ENCODE peak calls at places on chromosomes 13 and 19, in five cellular contexts. One of them, this sample, is unnamed. For H4K20me1 and H3F3A, the result is how much of the 10 kb centered on the place peaks cover.

GRCh38 chr13:71005919-71006318 is 861.1 kb downstream of the DACH1 start:
- DNase-seq in GM23248: no peak
- DNase-seq in SK-N-SH: no peak
- DNase-seq in MM.1S: no peak
- DNase-seq in GM23338: no peak
- DNase-seq in this sample: no peak

GRCh38 chr13:51249767-51250741 is 27.9 kb downstream of the FAM124A start:
- DNase-seq in SK-N-SH: peak
- DNase-seq in GM23338: peak
- DNase-seq in GM23248: peak
- DNase-seq in MM.1S: no peak
- DNase-seq in this sample: no peak

GRCh38 chr13:100875392-100876043 is 200.9 kb upstream of the TMTC4 start:
- DNase-seq in MM.1S: no peak
- DNase-seq in SK-N-SH: no peak
- DNase-seq in GM23248: peak
- DNase-seq in GM23338: no peak
- DNase-seq in this sample: peak

GRCh38 chr13:64371045-64371444 is 2859.1 kb downstream of the PCDH9 start:
- DNase-seq in MM.1S: peak
- DNase-seq in GM23338: no peak
- DNase-seq in GM23248: no peak
- DNase-seq in SK-N-SH: no peak
- DNase-seq in this sample: peak

GRCh38 chr13:59352600-59352999 is 811.1 kb downstream of the DIAPH3 start:
- DNase-seq in SK-N-SH: no peak
- DNase-seq in GM23248: no peak
- DNase-seq in MM.1S: no peak
- DNase-seq in GM23338: no peak
- DNase-seq in this sample: no peak

GRCh38 chr19:18202759-18203407 is 959 bp downstream of the RAB3A start:
- DNase-seq in GM23338: peak
- DNase-seq in SK-N-SH: peak
- DNase-seq in GM23248: peak
- DNase-seq in MM.1S: peak
- DNase-seq in this sample: peak

GRCh38 chr19:55642153-55643002 is 1.1 kb upstream of the ZNF581 start:
- DNase-seq in SK-N-SH: peak
- DNase-seq in MM.1S: peak
- DNase-seq in GM23248: peak
- DNase-seq in GM23338: no peak
- DNase-seq in this sample: peak

GRCh38 chr19:4338441-4339350 is at the start of gene STAP2:
- DNase-seq in GM23248: no peak
- DNase-seq in SK-N-SH: no peak
- DNase-seq in MM.1S: peak
- DNase-seq in GM23338: peak
- DNase-seq in this sample: peak

GRCh38 chr19:39498262-39499081 is at the start of gene DLL3:
- DNase-seq in GM23248: peak
- DNase-seq in SK-N-SH: peak
- DNase-seq in GM23338: peak
- DNase-seq in MM.1S: no peak
- DNase-seq in this sample: peak

GRCh38 chr19:1584500-1585242 is 8.0 kb downstream of the MBD3 start:
- DNase-seq in GM23248: no peak
- DNase-seq in MM.1S: no peak
- DNase-seq in GM23338: no peak
- DNase-seq in SK-N-SH: no peak
- DNase-seq in this sample: no peak

GRCh38 chr19:17112700-17113099 is 37.1 kb downstream of the MYO9B start:
- DNase-seq in SK-N-SH: no peak
- DNase-seq in GM23248: no peak
- DNase-seq in MM.1S: no peak
- DNase-seq in GM23338: no peak
- DNase-seq in this sample: no peak

GRCh38 chr19:38900220-38900629 is 456 bp downstream of the NFKBIB start:
- DNase-seq in MM.1S: no peak
- DNase-seq in GM23248: peak
- DNase-seq in GM23338: no peak
- DNase-seq in SK-N-SH: no peak
- DNase-seq in this sample: no peak

GRCh38 chr13:31310781-31311180 is 111.0 kb downstream of the B3GLCT start:
- DNase-seq in GM23338: no peak
- DNase-seq in MM.1S: no peak
- DNase-seq in GM23248: no peak
- DNase-seq in SK-N-SH: no peak
- DNase-seq in this sample: no peak

GRCh38 chr13:73429691-73430090 is 370.9 kb downstream of the KLF5 start:
- DNase-seq in GM23248: peak
- DNase-seq in MM.1S: no peak
- DNase-seq in SK-N-SH: no peak
- DNase-seq in GM23338: no peak
- DNase-seq in this sample: peak

GRCh38 chr13:46314587-46314986 is 72.5 kb downstream of the RUBCNL start:
- DNase-seq in GM23248: no peak
- DNase-seq in MM.1S: no peak
- DNase-seq in SK-N-SH: no peak
- DNase-seq in GM23338: no peak
- DNase-seq in this sample: no peak

GRCh38 chr13:33612641-33613638 is 205.0 kb upstream of the RFC3 start:
- DNase-seq in GM23248: no peak
- DNase-seq in GM23338: no peak
- DNase-seq in MM.1S: no peak
- DNase-seq in SK-N-SH: no peak
- DNase-seq in this sample: no peak

GRCh38 chr13:40624338-40624737 is 42.1 kb downstream of the FOXO1 start:
- DNase-seq in SK-N-SH: peak
- DNase-seq in MM.1S: no peak
- DNase-seq in GM23338: no peak
- DNase-seq in GM23248: peak
- DNase-seq in this sample: no peak

GRCh38 chr13:29499766-29500165 is 95.7 kb downstream of the SLC7A1 start:
- DNase-seq in GM23338: no peak
- DNase-seq in GM23248: no peak
- DNase-seq in SK-N-SH: peak
- DNase-seq in MM.1S: no peak
- DNase-seq in this sample: no peak

GRCh38 chr13:45782327-45783045 is 69.1 kb downstream of the SIAH3 start:
- DNase-seq in GM23248: no peak
- DNase-seq in MM.1S: no peak
- DNase-seq in GM23338: no peak
- DNase-seq in SK-N-SH: no peak
- DNase-seq in this sample: no peak

GRCh38 chr13:59771272-59771671 is 392.5 kb downstream of the DIAPH3 start:
- DNase-seq in SK-N-SH: peak
- DNase-seq in GM23248: peak
- DNase-seq in GM23338: peak
- DNase-seq in MM.1S: no peak
- DNase-seq in this sample: peak

GRCh38 chr13:97212540-97213146 is 9.5 kb upstream of the MBNL2 start:
- DNase-seq in SK-N-SH: no peak
- DNase-seq in MM.1S: peak
- DNase-seq in GM23338: peak
- DNase-seq in GM23248: peak
- DNase-seq in this sample: peak

GRCh38 chr13:85608255-85608829 is 190.9 kb downstream of the SLITRK6 start:
- DNase-seq in SK-N-SH: no peak
- DNase-seq in MM.1S: no peak
- DNase-seq in GM23338: peak
- DNase-seq in GM23248: no peak
- DNase-seq in this sample: no peak

GRCh38 chr19:35142531-35143230 is 374 bp upstream of the FXYD7 start:
- DNase-seq in SK-N-SH: peak
- DNase-seq in GM23248: no peak
- DNase-seq in GM23338: peak
- DNase-seq in MM.1S: peak
- DNase-seq in this sample: peak

GRCh38 chr19:35140898-35141626 is 2.0 kb upstream of the FXYD7 start:
- DNase-seq in GM23338: peak
- DNase-seq in MM.1S: peak
- DNase-seq in SK-N-SH: peak
- DNase-seq in GM23248: peak
- DNase-seq in this sample: peak

GRCh38 chr19:35143231-35143715 is at the start of gene FXYD7:
- DNase-seq in SK-N-SH: peak
- DNase-seq in GM23338: peak
- DNase-seq in GM23248: no peak
- DNase-seq in MM.1S: no peak
- DNase-seq in this sample: no peak

GRCh38 chr19:35140207-35140897 is 1.7 kb downstream of the FXYD1 start:
- DNase-seq in GM23338: no peak
- DNase-seq in GM23248: no peak
- DNase-seq in SK-N-SH: no peak
- DNase-seq in MM.1S: no peak
- DNase-seq in this sample: no peak

DNA sequence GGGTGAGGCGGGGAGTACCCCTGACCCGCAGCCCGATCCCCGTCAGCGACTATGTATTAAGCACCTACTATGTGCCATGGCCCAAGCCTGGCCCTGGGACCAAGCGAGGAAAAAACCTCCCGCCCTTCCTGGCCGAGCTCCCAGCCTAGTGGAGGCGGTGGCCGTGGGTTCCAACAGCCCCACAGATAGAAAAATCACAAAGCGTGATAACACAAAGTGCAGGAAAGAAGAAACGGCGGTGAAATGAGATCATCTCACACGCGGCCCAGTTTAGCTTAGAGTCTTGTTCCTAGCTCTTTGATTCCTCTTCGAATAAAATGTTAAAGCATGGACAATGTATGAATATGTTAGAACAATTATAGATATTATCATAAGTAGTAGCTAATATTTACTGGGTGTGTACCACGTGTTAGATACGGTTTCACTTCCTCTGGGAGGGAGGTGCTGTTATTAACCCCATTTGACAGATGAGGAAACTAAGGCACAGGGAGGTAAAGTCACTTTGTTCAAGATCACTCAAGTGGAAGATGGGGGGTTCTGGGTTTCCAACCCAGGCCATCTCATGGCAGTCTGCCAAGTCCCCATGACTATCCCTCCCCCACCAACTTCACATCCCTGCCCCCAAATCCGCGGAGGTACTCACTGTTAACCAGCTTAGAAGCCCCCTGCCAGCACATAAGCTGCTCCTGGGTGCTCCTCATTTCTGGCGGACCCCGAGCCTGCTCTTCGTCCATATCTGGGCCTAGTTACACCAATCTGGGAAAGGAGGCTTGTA is 1.2 kb upstream of the FXYD7 start:
- DNase-seq in SK-N-SH: no peak
- DNase-seq in GM23338: no peak
- DNase-seq in MM.1S: no peak
- DNase-seq in GM23248: no peak
- DNase-seq in this sample: no peak
- H3K4me2 ChIP-seq in SK-N-SH: peak
- H3K4me2 ChIP-seq in GM23338: peak
- H3K4me2 ChIP-seq in MM.1S: peak
- H3K4me2 ChIP-seq in GM23248: no peak
- H3K4me2 ChIP-seq in this sample: peak

DNA sequence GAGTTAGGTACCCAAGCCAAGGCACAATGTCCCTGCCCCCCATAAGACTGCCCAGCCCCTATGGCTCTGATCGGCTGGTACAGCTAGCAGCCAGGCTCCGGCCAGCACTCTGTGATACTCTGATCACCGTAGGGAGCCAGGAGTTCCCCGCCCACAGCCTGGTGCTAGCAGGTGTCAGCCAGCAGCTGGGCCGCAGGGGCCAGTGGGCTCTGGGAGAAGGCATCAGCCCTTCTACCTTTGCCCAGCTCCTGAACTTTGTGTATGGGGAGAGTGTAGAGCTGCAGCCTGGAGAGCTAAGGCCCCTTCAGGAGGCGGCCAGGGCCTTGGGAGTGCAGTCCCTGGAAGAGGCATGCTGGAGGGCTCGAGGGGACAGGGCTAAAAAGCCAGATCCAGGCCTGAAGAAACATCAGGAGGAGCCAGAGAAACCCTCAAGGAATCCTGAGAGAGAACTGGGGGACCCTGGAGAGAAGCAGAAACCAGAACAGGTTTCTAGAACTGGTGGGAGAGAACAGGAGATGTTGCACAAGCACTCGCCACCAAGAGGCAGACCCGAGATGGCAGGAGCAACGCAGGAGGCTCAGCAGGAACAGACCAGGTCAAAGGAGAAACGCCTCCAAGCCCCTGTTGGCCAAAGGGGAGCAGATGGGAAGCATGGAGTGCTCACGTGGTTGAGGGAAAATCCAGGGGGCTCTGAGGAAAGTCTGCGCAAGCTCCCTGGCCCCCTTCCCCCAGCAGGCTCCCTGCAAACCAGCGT is 3.0 kb upstream of the KMT2B start:
- DNase-seq in SK-N-SH: no peak
- DNase-seq in GM23338: peak
- DNase-seq in GM23248: no peak
- DNase-seq in MM.1S: no peak
- DNase-seq in this sample: no peak
- H4K20me1 ChIP-seq in SK-N-SH: under half
- H4K20me1 ChIP-seq in GM23338: under half
- H4K20me1 ChIP-seq in GM23248: under half
- H4K20me1 ChIP-seq in MM.1S: under half
- H4K20me1 ChIP-seq in this sample: under half

DNA sequence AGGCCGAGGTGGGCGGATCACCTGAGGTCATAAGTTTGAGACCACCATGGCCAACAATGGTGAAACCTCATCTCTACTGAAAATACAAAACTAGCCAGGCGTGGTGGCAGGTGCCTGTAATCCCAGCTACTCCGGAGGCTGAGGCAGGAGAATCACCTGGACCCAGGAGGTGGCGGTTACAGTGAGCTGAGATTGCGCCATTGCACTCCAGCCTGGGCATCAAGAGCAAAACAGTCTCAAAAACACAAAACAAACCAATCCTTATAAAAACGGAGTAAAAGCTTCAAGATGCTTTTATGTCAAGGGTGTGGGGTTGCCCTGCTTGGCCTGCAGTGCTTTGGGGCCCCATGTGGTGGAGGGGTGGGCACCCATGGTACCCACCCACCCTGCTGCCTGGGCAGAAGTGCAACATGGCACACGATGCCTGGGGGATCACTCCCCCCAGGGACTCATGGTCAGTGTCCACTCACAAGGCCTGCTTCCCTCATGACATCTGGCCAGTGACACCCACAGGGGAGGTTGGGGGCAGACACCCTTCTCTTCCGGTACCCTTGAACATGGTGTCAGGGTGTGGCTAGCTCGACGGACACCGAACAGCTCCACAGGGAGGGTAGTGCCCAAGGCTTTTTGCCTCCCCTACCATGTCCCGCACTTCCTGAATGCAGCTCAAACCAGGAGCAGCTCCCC is 7.4 kb downstream of the ACP4 start:
- DNase-seq in GM23248: no peak
- DNase-seq in GM23338: no peak
- DNase-seq in SK-N-SH: peak
- DNase-seq in MM.1S: no peak
- DNase-seq in this sample: no peak
- H3F3A ChIP-seq in GM23248: under half
- H3F3A ChIP-seq in GM23338: half or more
- H3F3A ChIP-seq in SK-N-SH: under half
- H3F3A ChIP-seq in MM.1S: under half
- H3F3A ChIP-seq in this sample: under half

DNA sequence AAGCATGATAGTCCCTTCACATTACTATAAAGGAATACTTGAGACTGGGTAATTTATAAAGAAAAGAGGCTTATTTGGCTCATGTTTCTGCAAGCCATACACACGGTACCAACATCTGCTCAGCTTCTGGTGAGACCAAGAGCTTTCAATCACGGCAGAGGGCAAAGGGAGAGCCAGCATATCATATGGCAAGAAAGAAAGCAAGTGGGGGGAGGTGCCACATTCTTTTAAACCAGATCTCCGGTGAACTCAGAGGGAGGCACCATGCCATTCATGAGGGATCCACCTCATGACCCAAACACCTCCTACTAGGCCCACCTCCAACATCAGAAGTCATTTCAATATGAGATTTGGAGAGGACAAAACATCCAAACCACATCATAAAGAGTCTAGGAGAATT is 20.3 kb downstream of the XPO4 start:
- DNase-seq in SK-N-SH: no peak
- DNase-seq in GM23338: peak
- DNase-seq in GM23248: no peak
- DNase-seq in MM.1S: no peak
- DNase-seq in this sample: no peak
- H3K4me2 ChIP-seq in SK-N-SH: peak
- H3K4me2 ChIP-seq in GM23338: peak
- H3K4me2 ChIP-seq in GM23248: no peak
- H3K4me2 ChIP-seq in MM.1S: no peak
- H3K4me2 ChIP-seq in this sample: no peak